ENCODE peak calls at places on chromosomes 4 and X, in nine cellular contexts. P is lung; Z is T-helper 9 cell; Y is frontal cortex; M is stimulated activated CD8-positive, alpha-beta memory T cell treated with anti-CD3 and anti-CD28 coated beads, Interleukin-15, amount 100 ng/mL, for 4 hours; E is choroid plexus epithelial cell; X is neural progenitor cell; K is HCT116; D is fibroblast of the aortic adventitia. F is an unnamed sample.

GRCh38 chr4:86092684-86093083 is 267.2 kb downstream of the MAPK10 start:
- DNase-seq in P (no peak), Z (no peak), Y (no peak), M (no peak), E (peak; percentile 83), X (no peak), K (no peak), D (peak; percentile 90), F (no peak)

GRCh38 chr4:96366632-96367031 is 526.7 kb downstream of the PDHA2 start:
- DNase-seq in P (no peak), Z (no peak), Y (no peak), M (no peak), E (no peak), X (no peak), K (no peak), D (no peak), F (no peak)

GRCh38 chr4:109166586-109166985 is 135.9 kb downstream of the COL25A1 start:
- DNase-seq in P (no peak), Z (no peak), Y (no peak), M (no peak), E (no peak), X (no peak), K (no peak), D (no peak), F (no peak)

GRCh38 chr4:73668806-73669205 is 48.6 kb upstream of the RASSF6 start:
- DNase-seq in P (no peak), Z (no peak), Y (no peak), M (no peak), E (no peak), X (no peak), K (no peak), D (peak; percentile 43), F (no peak)

GRCh38 chr4:8241211-8241779 is 28.3 kb upstream of the HTRA3 start:
- DNase-seq in P (no peak), Z (no peak), Y (no peak), M (no peak), E (no peak), X (no peak), K (no peak), D (no peak), F (no peak)

GRCh38 chr4:103451341-103451740 is 253.2 kb upstream of the CENPE start:
- DNase-seq in P (no peak), Z (no peak), Y (no peak), M (no peak), E (no peak), X (no peak), K (peak; percentile 22), D (no peak), F (no peak)

GRCh38 chr4:89324671-89325070 is 17.1 kb upstream of the GPRIN3 start:
- DNase-seq in P (no peak), Z (no peak), Y (no peak), M (no peak), E (peak; percentile 67), X (no peak), K (no peak), D (no peak), F (no peak)

GRCh38 chr4:82787342-82787741 is 11.3 kb downstream of the SCD5 start:
- DNase-seq in P (no peak), Z (no peak), Y (no peak), M (no peak), E (no peak), X (no peak), K (no peak), D (peak; percentile 49), F (no peak)

GRCh38 chr4:100721077-100721476 is 203.3 kb upstream of the EMCN start:
- DNase-seq in P (no peak), Z (no peak), Y (no peak), M (no peak), E (no peak), X (no peak), K (no peak), D (no peak), F (no peak)

GRCh38 chr4:7831330-7831729 is 108.3 kb downstream of the AFAP1 start:
- DNase-seq in P (no peak), Z (no peak), Y (no peak), M (peak; percentile 8), E (peak; percentile 94), X (no peak), K (no peak), D (peak; percentile 65), F (no peak)

GRCh38 chr4:169791527-169792156 is 33.9 kb upstream of the HPF1 start:
- DNase-seq in P (no peak), Z (no peak), Y (peak; percentile 36), M (no peak), E (peak; percentile 74), X (peak; percentile 81), K (peak; percentile 85), D (peak; percentile 69), F (peak; percentile 17)

GRCh38 chr4:168039593-168039992 is 52.7 kb upstream of the ANXA10 start:
- DNase-seq in P (no peak), Z (no peak), Y (no peak), M (no peak), E (no peak), X (no peak), K (no peak), D (no peak), F (no peak)

GRCh38 chr4:10762541-10762940 is 78.0 kb upstream of the CLNK start:
- DNase-seq in P (no peak), Z (no peak), Y (no peak), M (no peak), E (peak; percentile 97), X (peak; percentile 47), K (no peak), D (peak; percentile 69), F (no peak)

GRCh38 chr4:107977966-107978705 is 11.6 kb upstream of the HADH start:
- DNase-seq in P (no peak), Z (no peak), Y (no peak), M (no peak), E (no peak), X (no peak), K (no peak), D (no peak), F (no peak)

GRCh38 chr4:186876961-186877626 is 153.4 kb upstream of the FAT1 start:
- DNase-seq in P (no peak), Z (no peak), Y (no peak), M (no peak), E (no peak), X (no peak), K (no peak), D (no peak), F (no peak)

GRCh38 chr4:112557676-112558411 is 41.9 kb upstream of the NEUROG2 start:
- DNase-seq in P (no peak), Z (no peak), Y (no peak), M (no peak), E (peak; percentile 93), X (no peak), K (no peak), D (no peak), F (no peak)

GRCh38 chr4:2647403-2648158 is 108.6 kb downstream of the TNIP2 start:
- DNase-seq in P (no peak), Z (no peak), Y (no peak), M (no peak), E (no peak), X (no peak), K (no peak), D (no peak), F (no peak)

GRCh38 chr4:76199664-76200211 is 13.9 kb downstream of the SCARB2 start:
- DNase-seq in P (no peak), Z (no peak), Y (no peak), M (no peak), E (no peak), X (no peak), K (no peak), D (no peak), F (no peak)

GRCh38 chrX:34365482-34365881 is 233.4 kb upstream of the FAM47A start:
- DNase-seq in P (no peak), Z (no peak), Y (no peak), M (no peak), E (peak; percentile 57), X (peak; percentile 45), K (no peak), D (peak; percentile 53), F (no peak)

GRCh38 chr4:187128971-187129370 is 405.3 kb upstream of the FAT1 start:
- DNase-seq in P (no peak), Z (no peak), Y (no peak), M (no peak), E (peak; percentile 2), X (no peak), K (no peak), D (no peak), F (no peak)

GRCh38 chrX:15496809-15497208 is 3.7 kb upstream of the PIR start:
- DNase-seq in P (no peak), Z (no peak), Y (no peak), M (no peak), E (no peak), X (no peak), K (no peak), D (no peak), F (no peak)

GRCh38 chr4:167868163-167868562 is 224.2 kb upstream of the ANXA10 start:
- DNase-seq in P (no peak), Z (no peak), Y (no peak), M (no peak), E (peak; percentile 58), X (no peak), K (no peak), D (peak; percentile 54), F (no peak)

GRCh38 chr4:73589261-73589847 is 30.9 kb downstream of the RASSF6 start:
- DNase-seq in P (no peak), Z (no peak), Y (no peak), M (no peak), E (peak; percentile 85), X (no peak), K (no peak), D (peak; percentile 92), F (no peak)

GRCh38 chrX:123425904-123426303 is 241.8 kb downstream of the GRIA3 start:
- DNase-seq in P (peak; percentile 33), Z (no peak), Y (no peak), M (no peak), E (peak; percentile 26), X (no peak), K (no peak), D (peak; percentile 76), F (no peak)

GRCh38 chr4:12375805-12376204 is 947.1 kb upstream of the HS3ST1 start:
- DNase-seq in P (no peak), Z (no peak), Y (no peak), M (no peak), E (no peak), X (no peak), K (no peak), D (no peak), F (no peak)

GRCh38 chr4:85825937-85826678 is 351.2 kb downstream of the ARHGAP24 start:
- DNase-seq in P (peak; percentile 48), Z (no peak), Y (no peak), M (no peak), E (peak; percentile 71), X (peak; percentile 58), K (no peak), D (peak; percentile 59), F (peak; percentile 62)

GRCh38 chr4:122823476-122823875 is 3.2 kb upstream of the FGF2 start:
- DNase-seq in P (no peak), Z (no peak), Y (no peak), M (no peak), E (no peak), X (no peak), K (no peak), D (no peak), F (no peak)

GRCh38 chr4:102503301-102503746 is 2.2 kb downstream of the NFKB1 start:
- DNase-seq in P (no peak), Z (no peak), Y (no peak), M (no peak), E (no peak), X (no peak), K (no peak), D (no peak), F (no peak)

GRCh38 chrX:54043696-54044125 is 562 bp downstream of the PHF8 start:
- DNase-seq in P (peak; percentile 29), Z (peak; percentile 12), Y (peak; percentile 4), M (no peak), E (no peak), X (peak; percentile 77), K (no peak), D (peak; percentile 20), F (no peak)

GRCh38 chr4:186078977-186079697 is 10.2 kb downstream of the TLR3 start:
- DNase-seq in P (no peak), Z (no peak), Y (no peak), M (no peak), E (peak; percentile 20), X (peak; percentile 38), K (no peak), D (no peak), F (no peak)

GRCh38 chrX:151397741-151398070 is 700 bp downstream of the VMA21 start:
- DNase-seq in P (no peak), Z (no peak), Y (no peak), M (no peak), E (peak; percentile 22), X (no peak), K (no peak), D (no peak), F (no peak)

F was measured in H1.